ENCODE peak calls at places on chromosomes 4 and X, in seven cellular contexts. One of them, this sample, is unnamed.
A peak's percentile ranks its signal among the peaks of the same experiment; 100 is the strongest.

GRCh38 chrX:72430405-72430968 is 124.8 kb upstream of the CITED1 start:
- DNase-seq in CD4-positive, alpha-beta memory T cell: no peak
- DNase-seq in colonic mucosa: no peak
- DNase-seq in heart left ventricle: no peak
- DNase-seq in endodermal cell: no peak
- DNase-seq in naive thymus-derived CD4-positive, alpha-beta T cell: no peak
- DNase-seq in fibroblast of lung: no peak
- DNase-seq in this sample: no peak

GRCh38 chr4:158161561-158162354 is 11.1 kb downstream of the GASK1B start:
- DNase-seq in CD4-positive, alpha-beta memory T cell: no peak
- DNase-seq in colonic mucosa: no peak
- DNase-seq in heart left ventricle: peak; percentile 33
- DNase-seq in endodermal cell: no peak
- DNase-seq in naive thymus-derived CD4-positive, alpha-beta T cell: no peak
- DNase-seq in fibroblast of lung: peak; percentile 68
- DNase-seq in this sample: no peak

GRCh38 chrX:39845289-39845688 is 252.5 kb downstream of the BCOR start:
- DNase-seq in CD4-positive, alpha-beta memory T cell: no peak
- DNase-seq in colonic mucosa: no peak
- DNase-seq in heart left ventricle: no peak
- DNase-seq in endodermal cell: no peak
- DNase-seq in naive thymus-derived CD4-positive, alpha-beta T cell: no peak
- DNase-seq in fibroblast of lung: no peak
- DNase-seq in this sample: no peak

GRCh38 chrX:29662759-29663503 is 552.4 kb upstream of the MAGEB2 start:
- DNase-seq in CD4-positive, alpha-beta memory T cell: no peak
- DNase-seq in colonic mucosa: no peak
- DNase-seq in heart left ventricle: no peak
- DNase-seq in endodermal cell: no peak
- DNase-seq in naive thymus-derived CD4-positive, alpha-beta T cell: no peak
- DNase-seq in fibroblast of lung: peak; percentile 88
- DNase-seq in this sample: no peak

GRCh38 chr4:16225996-16226815 is at the start of gene TAPT1:
- DNase-seq in CD4-positive, alpha-beta memory T cell: peak; percentile 80
- DNase-seq in colonic mucosa: peak; percentile 81
- DNase-seq in heart left ventricle: peak; percentile 90
- DNase-seq in endodermal cell: peak; percentile 90
- DNase-seq in naive thymus-derived CD4-positive, alpha-beta T cell: peak; percentile 60
- DNase-seq in fibroblast of lung: peak; percentile 53
- DNase-seq in this sample: peak; percentile 93

GRCh38 chr4:168908859-168909390 is 101.1 kb downstream of the CBR4 start:
- DNase-seq in CD4-positive, alpha-beta memory T cell: no peak
- DNase-seq in colonic mucosa: no peak
- DNase-seq in heart left ventricle: no peak
- DNase-seq in endodermal cell: no peak
- DNase-seq in naive thymus-derived CD4-positive, alpha-beta T cell: no peak
- DNase-seq in fibroblast of lung: peak; percentile 37
- DNase-seq in this sample: no peak

GRCh38 chr4:14888790-14889189 is 113.5 kb upstream of the CPEB2 start:
- DNase-seq in CD4-positive, alpha-beta memory T cell: no peak
- DNase-seq in colonic mucosa: no peak
- DNase-seq in heart left ventricle: no peak
- DNase-seq in endodermal cell: no peak
- DNase-seq in naive thymus-derived CD4-positive, alpha-beta T cell: no peak
- DNase-seq in fibroblast of lung: peak; percentile 7
- DNase-seq in this sample: no peak

GRCh38 chrX:24148535-24149345 is 789 bp upstream of the ZFX start:
- DNase-seq in CD4-positive, alpha-beta memory T cell: no peak
- DNase-seq in colonic mucosa: peak; percentile 41
- DNase-seq in heart left ventricle: peak; percentile 51
- DNase-seq in endodermal cell: no peak
- DNase-seq in naive thymus-derived CD4-positive, alpha-beta T cell: peak; percentile 29
- DNase-seq in fibroblast of lung: peak; percentile 42
- DNase-seq in this sample: peak; percentile 66

GRCh38 chr4:174422893-174423256 is 99.4 kb downstream of the HPGD start:
- DNase-seq in CD4-positive, alpha-beta memory T cell: no peak
- DNase-seq in colonic mucosa: no peak
- DNase-seq in heart left ventricle: no peak
- DNase-seq in endodermal cell: no peak
- DNase-seq in naive thymus-derived CD4-positive, alpha-beta T cell: no peak
- DNase-seq in fibroblast of lung: no peak
- DNase-seq in this sample: no peak

GRCh38 chrX:37407736-37408135 is 58.6 kb downstream of the PRRG1 start:
- DNase-seq in CD4-positive, alpha-beta memory T cell: no peak
- DNase-seq in colonic mucosa: no peak
- DNase-seq in heart left ventricle: no peak
- DNase-seq in endodermal cell: no peak
- DNase-seq in naive thymus-derived CD4-positive, alpha-beta T cell: no peak
- DNase-seq in fibroblast of lung: no peak
- DNase-seq in this sample: no peak

GRCh38 chrX:10074241-10074941 is 82.4 kb upstream of the CLCN4 start:
- DNase-seq in CD4-positive, alpha-beta memory T cell: no peak
- DNase-seq in colonic mucosa: no peak
- DNase-seq in heart left ventricle: no peak
- DNase-seq in endodermal cell: no peak
- DNase-seq in naive thymus-derived CD4-positive, alpha-beta T cell: no peak
- DNase-seq in fibroblast of lung: no peak
- DNase-seq in this sample: no peak
- H3K4me1 ChIP-seq in CD4-positive, alpha-beta memory T cell: peaks cover 19% of the 10 kb centered on the region
- H3K4me1 ChIP-seq in colonic mucosa: no peaks in the 10 kb centered on the region
- H3K4me1 ChIP-seq in heart left ventricle: peaks cover 3% of the 10 kb centered on the region
- H3K4me1 ChIP-seq in endodermal cell: no peaks in the 10 kb centered on the region
- H3K4me1 ChIP-seq in naive thymus-derived CD4-positive, alpha-beta T cell: no peaks in the 10 kb centered on the region
- H3K4me1 ChIP-seq in fibroblast of lung: no peaks in the 10 kb centered on the region
- H3K4me1 ChIP-seq in this sample: no peaks in the 10 kb centered on the region

GRCh38 chr4:113008726-113009125 is 40.7 kb upstream of the ANK2 start:
- DNase-seq in CD4-positive, alpha-beta memory T cell: no peak
- DNase-seq in colonic mucosa: no peak
- DNase-seq in heart left ventricle: no peak
- DNase-seq in endodermal cell: no peak
- DNase-seq in naive thymus-derived CD4-positive, alpha-beta T cell: no peak
- DNase-seq in fibroblast of lung: no peak
- DNase-seq in this sample: no peak

GRCh38 chr4:113004655-113005054 is 44.8 kb upstream of the ANK2 start:
- DNase-seq in CD4-positive, alpha-beta memory T cell: no peak
- DNase-seq in colonic mucosa: no peak
- DNase-seq in heart left ventricle: no peak
- DNase-seq in endodermal cell: no peak
- DNase-seq in naive thymus-derived CD4-positive, alpha-beta T cell: no peak
- DNase-seq in fibroblast of lung: no peak
- DNase-seq in this sample: no peak

GRCh38 chr4:113006632-113007031 is 42.8 kb upstream of the ANK2 start:
- DNase-seq in CD4-positive, alpha-beta memory T cell: no peak
- DNase-seq in colonic mucosa: no peak
- DNase-seq in heart left ventricle: no peak
- DNase-seq in endodermal cell: no peak
- DNase-seq in naive thymus-derived CD4-positive, alpha-beta T cell: no peak
- DNase-seq in fibroblast of lung: no peak
- DNase-seq in this sample: no peak

GRCh38 chr4:113003841-113004240 is 45.6 kb upstream of the ANK2 start:
- DNase-seq in CD4-positive, alpha-beta memory T cell: no peak
- DNase-seq in colonic mucosa: no peak
- DNase-seq in heart left ventricle: no peak
- DNase-seq in endodermal cell: no peak
- DNase-seq in naive thymus-derived CD4-positive, alpha-beta T cell: no peak
- DNase-seq in fibroblast of lung: no peak
- DNase-seq in this sample: no peak
- H3K4me1 ChIP-seq in CD4-positive, alpha-beta memory T cell: no peaks in the 10 kb centered on the region
- H3K4me1 ChIP-seq in colonic mucosa: no peaks in the 10 kb centered on the region
- H3K4me1 ChIP-seq in heart left ventricle: peaks cover under 1% of the 10 kb centered on the region
- H3K4me1 ChIP-seq in endodermal cell: no peaks in the 10 kb centered on the region
- H3K4me1 ChIP-seq in naive thymus-derived CD4-positive, alpha-beta T cell: no peaks in the 10 kb centered on the region
- H3K4me1 ChIP-seq in fibroblast of lung: no peaks in the 10 kb centered on the region
- H3K4me1 ChIP-seq in this sample: peaks cover 3% of the 10 kb centered on the region

GRCh38 chr4:140095694-140096482 is 58.1 kb downstream of the MAML3 start:
- DNase-seq in CD4-positive, alpha-beta memory T cell: peak; percentile 59
- DNase-seq in colonic mucosa: no peak
- DNase-seq in heart left ventricle: peak; percentile 56
- DNase-seq in endodermal cell: peak; percentile 81
- DNase-seq in naive thymus-derived CD4-positive, alpha-beta T cell: peak; percentile 92
- DNase-seq in fibroblast of lung: peak; percentile 97
- DNase-seq in this sample: peak; percentile 37
- H3K4me1 ChIP-seq in CD4-positive, alpha-beta memory T cell: peaks cover 48% of the 10 kb centered on the region
- H3K4me1 ChIP-seq in colonic mucosa: no peaks in the 10 kb centered on the region
- H3K4me1 ChIP-seq in heart left ventricle: peaks cover 92% of the 10 kb centered on the region
- H3K4me1 ChIP-seq in endodermal cell: peaks cover 26% of the 10 kb centered on the region
- H3K4me1 ChIP-seq in naive thymus-derived CD4-positive, alpha-beta T cell: peaks cover 5% of the 10 kb centered on the region
- H3K4me1 ChIP-seq in fibroblast of lung: peaks cover 34% of the 10 kb centered on the region
- H3K4me1 ChIP-seq in this sample: peaks cover 69% of the 10 kb centered on the region

DNA sequence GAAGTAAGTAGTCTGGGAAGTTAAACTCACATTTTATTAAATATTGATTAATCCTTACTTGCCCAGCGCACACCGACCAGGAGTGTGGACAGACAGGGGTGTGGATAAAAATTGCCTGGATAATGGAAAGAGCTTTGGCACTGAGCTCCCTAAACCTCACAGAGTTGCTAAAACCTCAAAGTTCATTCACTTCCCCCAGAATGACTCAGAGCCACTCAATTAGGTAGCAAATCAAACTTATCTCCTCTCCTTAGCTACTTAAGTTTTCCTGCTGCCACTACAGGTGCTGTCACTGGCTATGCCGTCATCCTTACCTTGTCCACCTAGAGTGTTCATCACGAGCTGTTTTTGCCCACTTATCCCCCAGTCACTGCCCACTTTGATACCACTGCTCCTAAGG is 27.0 kb upstream of the MID1IP1 start:
- DNase-seq in CD4-positive, alpha-beta memory T cell: no peak
- DNase-seq in colonic mucosa: no peak
- DNase-seq in heart left ventricle: no peak
- DNase-seq in endodermal cell: no peak
- DNase-seq in naive thymus-derived CD4-positive, alpha-beta T cell: no peak
- DNase-seq in fibroblast of lung: no peak
- DNase-seq in this sample: no peak
- H3K4me1 ChIP-seq in CD4-positive, alpha-beta memory T cell: no peaks in the 10 kb centered on the region
- H3K4me1 ChIP-seq in colonic mucosa: no peaks in the 10 kb centered on the region
- H3K4me1 ChIP-seq in heart left ventricle: no peaks in the 10 kb centered on the region
- H3K4me1 ChIP-seq in endodermal cell: no peaks in the 10 kb centered on the region
- H3K4me1 ChIP-seq in naive thymus-derived CD4-positive, alpha-beta T cell: no peaks in the 10 kb centered on the region
- H3K4me1 ChIP-seq in fibroblast of lung: no peaks in the 10 kb centered on the region
- H3K4me1 ChIP-seq in this sample: no peaks in the 10 kb centered on the region

GRCh38 chr4:8306511-8307021 is 37.0 kb downstream of the HTRA3 start:
- DNase-seq in CD4-positive, alpha-beta memory T cell: no peak
- DNase-seq in colonic mucosa: no peak
- DNase-seq in heart left ventricle: no peak
- DNase-seq in endodermal cell: peak; percentile 55
- DNase-seq in naive thymus-derived CD4-positive, alpha-beta T cell: no peak
- DNase-seq in fibroblast of lung: no peak
- DNase-seq in this sample: no peak
- H3K4me1 ChIP-seq in CD4-positive, alpha-beta memory T cell: no peaks in the 10 kb centered on the region
- H3K4me1 ChIP-seq in colonic mucosa: no peaks in the 10 kb centered on the region
- H3K4me1 ChIP-seq in heart left ventricle: peaks cover 34% of the 10 kb centered on the region
- H3K4me1 ChIP-seq in endodermal cell: no peaks in the 10 kb centered on the region
- H3K4me1 ChIP-seq in naive thymus-derived CD4-positive, alpha-beta T cell: no peaks in the 10 kb centered on the region
- H3K4me1 ChIP-seq in fibroblast of lung: peaks cover 2% of the 10 kb centered on the region
- H3K4me1 ChIP-seq in this sample: no peaks in the 10 kb centered on the region

This sample was measured in SK-N-SH.